ENCODE peak calls at places on chromosomes 3 and 15, in four cellular contexts. T, V, Q and U are unnamed samples.

GRCh38 chr3:196835081-196835480 is 32.6 kb upstream of the SENP5 start:
- DNase-seq in T (no peak), Q (no peak), V (peak; percentile 22), U (no peak)

GRCh38 chr3:58244186-58244585 is 6.6 kb downstream of the ABHD6 start:
- DNase-seq in Q (no peak), V (no peak), T (no peak), U (no peak)

GRCh38 chr3:170572665-170573253 is 13.1 kb downstream of the SLC7A14 start:
- DNase-seq in V (no peak), T (peak; percentile 7), Q (no peak), U (no peak)

GRCh38 chr3:197891-198491 is 1.4 kb downstream of the CHL1 start:
- DNase-seq in T (no peak), Q (peak; percentile 84), V (no peak), U (peak; percentile 41)

GRCh38 chr3:61194892-61195538 is 56.2 kb downstream of the FHIT start:
- DNase-seq in Q (no peak), T (no peak), V (peak; percentile 63), U (no peak)

GRCh38 chr15:70605606-70606410 is 157.6 kb downstream of the UACA start:
- DNase-seq in V (peak; percentile 42), T (no peak), Q (peak; percentile 65), U (peak; percentile 29)

GRCh38 chr3:51386852-51387229 is 1.8 kb downstream of the MANF start:
- DNase-seq in T (no peak), Q (no peak), V (no peak), U (no peak)

GRCh38 chr15:98734472-98735284 is 86.3 kb downstream of the IGF1R start:
- DNase-seq in Q (no peak), V (peak; percentile 88), T (no peak), U (no peak)

GRCh38 chr15:42819781-42820180 is 82.9 kb upstream of the CDAN1 start:
- DNase-seq in Q (no peak), V (no peak), T (no peak), U (no peak)

GRCh38 chr3:51340311-51340829 is 44.7 kb upstream of the MANF start:
- DNase-seq in T (no peak), V (peak; percentile 72), Q (no peak), U (peak; percentile 33)

GRCh38 chr3:64977308-64978100 is 289.7 kb upstream of the ADAMTS9 start:
- DNase-seq in T (no peak), V (no peak), Q (no peak), U (peak; percentile 13)

GRCh38 chr3:154194869-154195268 is 73.7 kb downstream of the ARHGEF26 start:
- DNase-seq in V (no peak), T (no peak), Q (no peak), U (no peak)

GRCh38 chr3:186825294-186825821 is 17.2 kb upstream of the ADIPOQ start:
- DNase-seq in Q (no peak), V (no peak), T (peak; percentile 75), U (peak; percentile 74)

GRCh38 chr3:105402287-105402801 is 35.6 kb downstream of the ALCAM start:
- DNase-seq in Q (no peak), T (no peak), V (no peak), U (no peak)

GRCh38 chr15:70526221-70526973 is 237.0 kb downstream of the UACA start:
- DNase-seq in Q (peak; percentile 77), T (no peak), V (no peak), U (no peak)

GRCh38 chr3:44915702-44916438 is 41.5 kb downstream of the TGM4 start:
- DNase-seq in V (peak; percentile 20), T (peak; percentile 48), Q (peak; percentile 35), U (peak; percentile 65)

GRCh38 chr15:76173317-76173834 is 113.6 kb downstream of the TMEM266 start:
- DNase-seq in T (no peak), V (no peak), Q (no peak), U (no peak)

GRCh38 chr15:79372428-79372827 is 59.7 kb upstream of the MINAR1 start:
- DNase-seq in Q (no peak), T (no peak), V (no peak), U (no peak)

GRCh38 chr3:44509985-44510360 is 32.5 kb upstream of the ZNF445 start:
- DNase-seq in T (peak; percentile 24), Q (no peak), V (no peak), U (no peak)

GRCh38 chr15:96316953-96317629 is 13.4 kb upstream of the NR2F2 start:
- DNase-seq in T (peak; percentile 36), Q (no peak), V (no peak), U (peak; percentile 54)

GRCh38 chr3:127069814-127070440 is 87.0 kb downstream of the PLXNA1 start:
- DNase-seq in V (no peak), T (no peak), Q (no peak), U (no peak)

GRCh38 chr3:190053919-190054672 is 66.6 kb downstream of the P3H2 start:
- DNase-seq in T (no peak), Q (no peak), V (no peak), U (no peak)

GRCh38 chr15:54604963-54605362 is 591.8 kb downstream of the RSL24D1 start:
- DNase-seq in V (no peak), T (no peak), Q (no peak), U (no peak)

GRCh38 chr3:66376568-66376967 is 124.3 kb downstream of the LRIG1 start:
- DNase-seq in T (peak; percentile 14), V (peak; percentile 90), Q (no peak), U (no peak)

GRCh38 chr3:188205992-188206416 is 52.0 kb downstream of the LPP start:
- DNase-seq in T (peak; percentile 8), V (peak; percentile 81), Q (no peak), U (peak; percentile 61)

GRCh38 chr3:184085389-184085852 is 11.4 kb upstream of the HTR3E start:
- DNase-seq in T (peak; percentile 46), Q (no peak), V (no peak), U (no peak)

GRCh38 chr3:139016430-139017048 is 4.2 kb downstream of the PRR23B start:
- DNase-seq in Q (no peak), V (peak; percentile 13), T (peak; percentile 22), U (no peak)

DNA sequence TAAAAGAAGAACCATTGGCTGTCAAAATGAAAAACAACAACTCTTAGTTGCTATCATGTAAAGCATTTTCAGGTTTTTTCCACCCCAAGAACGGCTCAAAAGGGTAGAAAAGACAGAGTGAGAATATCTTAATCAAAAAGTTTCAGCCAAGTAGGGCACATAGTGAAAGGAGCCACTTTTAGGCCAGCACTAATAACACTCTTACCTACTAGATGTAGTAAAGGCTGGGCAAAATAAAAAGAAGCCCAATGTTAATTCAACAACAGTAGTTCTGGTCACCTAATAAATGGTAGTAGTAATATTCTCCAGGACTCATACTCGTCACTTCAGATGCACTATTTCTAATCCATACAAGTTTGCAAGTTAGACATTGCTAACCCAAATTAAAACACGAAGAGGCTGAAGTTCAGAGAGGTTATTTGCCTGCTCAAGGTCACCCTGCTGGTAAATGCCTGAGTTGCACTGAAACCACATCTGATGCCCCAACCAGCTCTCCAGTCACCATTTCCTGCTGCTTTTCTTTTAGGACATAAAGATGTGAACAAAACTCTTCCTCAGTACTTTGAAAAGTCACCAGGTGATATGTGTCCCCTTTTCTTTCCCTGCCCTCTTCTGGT is 7.5 kb downstream of the GOLIM4 start:
- DNase-seq in V (peak; percentile 62), T (peak; percentile 34), Q (no peak), U (peak; percentile 78)
- H3K4me2 ChIP-seq in V (peak overlapping the region; percentile 54), T (peak overlapping the region; percentile 22), Q (no peak overlapping the region), U (peak overlapping the region; percentile 13)

GRCh38 chr3:111609700-111610099 is 14.6 kb upstream of the ZBED2 start:
- DNase-seq in T (no peak), V (no peak), Q (no peak), U (no peak)

GRCh38 chr3:111608378-111608777 is 13.2 kb upstream of the ZBED2 start:
- DNase-seq in V (no peak), T (no peak), Q (no peak), U (no peak)

GRCh38 chr3:111610612-111611054 is 15.5 kb upstream of the ZBED2 start:
- DNase-seq in T (no peak), Q (no peak), V (no peak), U (no peak)

GRCh38 chr3:111607242-111607641 is 12.1 kb upstream of the ZBED2 start:
- DNase-seq in V (no peak), Q (no peak), T (no peak), U (no peak)

DNA sequence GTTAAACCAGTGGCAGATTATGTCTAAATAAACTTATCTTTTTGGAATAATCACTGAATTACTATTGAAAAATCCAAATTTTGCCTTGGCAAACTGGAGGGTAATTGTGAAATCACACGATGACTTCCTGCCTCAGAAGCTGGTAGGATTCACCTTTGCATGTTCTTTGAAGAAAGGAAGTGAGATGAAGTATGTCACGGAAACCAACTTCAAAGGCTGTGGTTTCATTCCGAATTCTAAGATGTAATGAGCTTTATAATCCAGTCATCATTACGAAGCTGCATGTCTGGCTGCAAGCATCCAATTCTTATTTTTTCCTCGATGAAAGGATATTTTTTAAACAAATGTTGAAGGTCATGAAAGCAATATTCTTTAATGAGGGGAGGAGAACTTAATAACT is 15.0 kb upstream of the ZBED2 start:
- DNase-seq in V (no peak), Q (no peak), T (no peak), U (no peak)
- TF ChIP-seq REST in V (no peak), Q (no peak), T (no peak), U (no peak)

GRCh38 chr15:63842626-63843025 is 8.9 kb upstream of the HERC1 start:
- DNase-seq in Q (no peak), T (no peak), V (no peak), U (no peak)
- H3K4me2 ChIP-seq in Q (no peak overlapping the region), T (peak overlapping the region; percentile 45), V (no peak overlapping the region), U (no peak overlapping the region)

DNA sequence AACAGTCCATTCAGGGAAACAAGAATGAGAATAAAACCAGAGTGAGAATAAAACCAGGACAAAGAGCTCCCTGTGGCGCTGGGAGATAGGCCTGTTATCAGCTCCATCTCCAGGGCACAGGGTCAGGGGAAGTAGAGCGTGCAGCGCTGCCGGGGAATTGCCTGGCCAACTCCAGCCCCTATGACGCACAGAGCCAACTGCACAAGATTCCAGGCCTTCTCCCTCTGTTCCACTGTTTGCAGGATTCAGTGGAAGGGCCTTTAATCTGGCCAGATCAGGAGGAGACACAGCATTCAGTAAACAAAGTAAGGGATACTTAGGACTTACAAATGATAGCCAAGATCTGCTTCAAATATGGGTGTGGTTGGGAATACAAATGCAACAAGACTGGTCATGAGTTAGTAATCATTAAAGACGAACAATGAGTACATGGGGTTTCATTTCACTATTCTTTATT is 49.4 kb downstream of the ITGB5 start:
- DNase-seq in V (peak; percentile 90), T (peak; percentile 12), Q (peak; percentile 82), U (no peak)
- TF ChIP-seq REST in V (peak; percentile 38), T (no peak), Q (peak; percentile 59), U (no peak)

DNA sequence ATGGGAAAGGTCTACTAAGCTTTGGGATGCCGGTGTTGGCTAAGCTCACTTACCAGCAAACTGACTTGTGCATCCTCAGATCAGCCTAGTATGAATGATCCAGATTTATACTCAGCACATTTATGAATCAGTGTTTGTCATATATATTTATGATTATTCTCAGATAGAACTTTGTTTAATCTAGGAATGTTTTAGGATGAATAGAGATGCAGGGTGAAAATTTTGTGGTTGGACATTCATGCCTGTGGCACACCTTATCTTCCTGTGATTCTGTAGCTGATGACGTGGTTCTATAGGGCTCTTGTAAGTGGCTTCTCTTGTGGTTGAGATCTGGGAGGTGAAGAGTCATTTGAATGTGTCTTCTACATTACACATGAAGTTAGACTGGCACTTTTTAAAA is 11.4 kb downstream of the CDIN1 start:
- DNase-seq in V (no peak), Q (no peak), T (no peak), U (no peak)
- H3K4me2 ChIP-seq in V (no peak overlapping the region), Q (peak overlapping the region; percentile 56), T (no peak overlapping the region), U (no peak overlapping the region)

GRCh38 chr15:62612183-62612733 is 430.3 kb upstream of the TPM1 start:
- DNase-seq in Q (peak; percentile 51), T (no peak), V (no peak), U (no peak)
- TF ChIP-seq REST in Q (peak; percentile 75), T (no peak), V (no peak), U (no peak)